ENCODE peak calls at places on chromosomes 13 and 19, in eight cellular contexts. D, I, R, A, O, L, F and Y are unnamed samples. For H3K4me1, the result is how much of the 10 kb centered on the place peaks cover.

GRCh38 chr13:97030705-97031452 is 36.6 kb upstream of the OXGR1 start:
- DNase-seq in R (no peak), A (no peak), D (no peak), O (no peak), L (no peak), F (peak), I (no peak), Y (peak)

GRCh38 chr19:33392341-33393285 is 19.1 kb downstream of the CEBPG start:
- DNase-seq in F (peak), O (peak), L (no peak), D (no peak), A (peak), R (peak), I (no peak), Y (no peak)

GRCh38 chr13:33016414-33017409 is at the start of gene KL:
- DNase-seq in I (peak), O (peak), L (no peak), A (peak), D (no peak), F (peak), R (no peak), Y (peak)

GRCh38 chr19:48221628-48222027 is 34.1 kb downstream of the CARD8 start:
- DNase-seq in R (no peak), A (no peak), I (no peak), F (no peak), L (no peak), O (no peak), D (no peak), Y (no peak)

GRCh38 chr13:61777281-61777680 is 361.6 kb upstream of the PCDH20 start:
- DNase-seq in A (no peak), I (no peak), D (no peak), R (no peak), L (no peak), F (no peak), O (no peak), Y (no peak)

GRCh38 chr13:91273675-91274074 is 73.8 kb upstream of the MIR17HG start:
- DNase-seq in D (no peak), F (no peak), R (no peak), O (no peak), L (no peak), I (no peak), A (no peak), Y (no peak)

GRCh38 chr13:74111901-74112824 is 22.0 kb downstream of the KLF12 start:
- DNase-seq in D (no peak), I (no peak), A (no peak), R (no peak), F (no peak), O (no peak), L (no peak), Y (no peak)

GRCh38 chr13:79128158-79128557 is 277.9 kb downstream of the RBM26 start:
- DNase-seq in O (no peak), L (no peak), D (no peak), A (no peak), I (no peak), R (no peak), F (no peak), Y (peak)

GRCh38 chr13:65679240-65679639 is 1550.9 kb downstream of the PCDH9 start:
- DNase-seq in A (no peak), I (no peak), O (no peak), F (no peak), R (no peak), D (no peak), L (no peak), Y (no peak)

GRCh38 chr13:110403721-110404120 is 96.6 kb downstream of the COL4A2 start:
- DNase-seq in F (no peak), R (no peak), I (no peak), L (no peak), A (no peak), O (no peak), D (no peak), Y (no peak)

GRCh38 chr19:12779162-12779993 is 4.0 kb upstream of the HOOK2 start:
- DNase-seq in L (no peak), F (peak), R (peak), O (peak), I (no peak), D (no peak), A (peak), Y (peak)

GRCh38 chr19:53906211-53907192 is 2.6 kb upstream of the CACNG7 start:
- DNase-seq in R (peak), D (no peak), L (peak), O (no peak), I (peak), F (peak), A (peak), Y (peak)

GRCh38 chr13:63403726-63404125 is 1988.1 kb upstream of the PCDH20 start:
- DNase-seq in I (no peak), O (no peak), L (no peak), F (no peak), D (no peak), R (no peak), A (no peak), Y (no peak)

GRCh38 chr19:13701624-13702023 is 62.7 kb upstream of the MRI1 start:
- DNase-seq in I (no peak), R (no peak), O (no peak), L (no peak), A (no peak), D (no peak), F (no peak), Y (no peak)

GRCh38 chr19:12603714-12604113 is 6.9 kb downstream of the ZNF490 start:
- DNase-seq in I (peak), O (no peak), D (no peak), L (peak), R (peak), F (no peak), A (peak), Y (no peak)

GRCh38 chr19:10433131-10433536 is 12.8 kb downstream of the PDE4A start:
- DNase-seq in I (no peak), F (no peak), R (no peak), D (no peak), A (no peak), L (no peak), O (no peak), Y (no peak)

GRCh38 chr19:10009269-10009665 is 1.0 kb downstream of the COL5A3 start:
- DNase-seq in L (peak), R (peak), I (peak), F (peak), A (peak), D (no peak), O (peak), Y (no peak)

GRCh38 chr13:108595416-108596257 is 33.8 kb upstream of the MYO16 start:
- DNase-seq in F (no peak), L (no peak), D (no peak), I (no peak), R (no peak), O (no peak), A (no peak), Y (no peak)

GRCh38 chr13:106491928-106492327 is 43.5 kb downstream of the EFNB2 start:
- DNase-seq in D (no peak), L (no peak), F (no peak), A (no peak), O (no peak), R (no peak), I (no peak), Y (no peak)

GRCh38 chr19:49414256-49414655 is 9.0 kb downstream of the PTH2 start:
- DNase-seq in O (no peak), R (no peak), D (no peak), I (no peak), L (no peak), F (no peak), A (no peak), Y (no peak)

GRCh38 chr13:60230593-60230992 is 66.9 kb upstream of the DIAPH3 start:
- DNase-seq in D (no peak), A (no peak), L (no peak), F (no peak), R (no peak), O (no peak), I (no peak), Y (no peak)

GRCh38 chr13:31468114-31468902 is 268.5 kb downstream of the B3GLCT start:
- DNase-seq in R (no peak), D (no peak), A (no peak), I (no peak), O (no peak), F (no peak), L (no peak), Y (no peak)

GRCh38 chr19:1650627-1651009 is 1.8 kb downstream of the TCF3 start:
- DNase-seq in O (no peak), R (no peak), F (no peak), D (no peak), I (peak), L (peak), A (no peak), Y (no peak)

GRCh38 chr19:33301900-33302174 is 497 bp downstream of the CEBPA start:
- DNase-seq in I (no peak), A (no peak), D (no peak), F (no peak), O (no peak), R (no peak), L (no peak), Y (no peak)

GRCh38 chr19:57671124-57671895 is 2.6 kb downstream of the ZSCAN4 start:
- DNase-seq in A (no peak), L (no peak), I (no peak), F (no peak), D (no peak), O (no peak), R (no peak), Y (no peak)

GRCh38 chr13:106186366-106187030 is 349.0 kb downstream of the EFNB2 start:
- DNase-seq in D (no peak), L (no peak), I (no peak), A (no peak), O (no peak), F (no peak), R (no peak), Y (no peak)

GRCh38 chr19:48315712-48316111 is 9.6 kb upstream of the EMP3 start:
- DNase-seq in L (no peak), F (no peak), R (no peak), A (no peak), I (no peak), O (no peak), D (no peak), Y (no peak)

GRCh38 chr13:90420683-90421082 is 926.8 kb upstream of the MIR17HG start:
- DNase-seq in D (no peak), O (no peak), R (no peak), F (no peak), L (no peak), I (no peak), A (no peak), Y (no peak)

GRCh38 chr19:1472227-1473055 is 6.6 kb downstream of the C19orf25 start:
- DNase-seq in O (no peak), L (no peak), I (no peak), R (no peak), F (no peak), A (no peak), D (no peak), Y (no peak)

GRCh38 chr13:49310251-49310650 is 62.5 kb downstream of the CDADC1 start:
- DNase-seq in I (no peak), D (no peak), R (no peak), L (no peak), F (no peak), O (no peak), A (no peak), Y (no peak)

GRCh38 chr13:29503041-29503837 is 92.2 kb downstream of the SLC7A1 start:
- DNase-seq in O (no peak), L (no peak), A (no peak), R (no peak), I (no peak), D (no peak), F (no peak), Y (no peak)

GRCh38 chr19:1171755-1172352 is 2.2 kb downstream of the SBNO2 start:
- DNase-seq in O (peak), D (no peak), I (no peak), R (no peak), A (no peak), F (no peak), L (peak), Y (peak)

GRCh38 chr13:57345526-57345925 is 178.5 kb downstream of the PRR20E start:
- DNase-seq in A (no peak), O (no peak), R (no peak), I (no peak), F (no peak), D (no peak), L (no peak), Y (no peak)

GRCh38 chr19:38056646-38057045 is 149.6 kb downstream of the SIPA1L3 start:
- DNase-seq in R (no peak), O (no peak), L (no peak), D (no peak), A (no peak), I (no peak), F (no peak), Y (no peak)

GRCh38 chr19:12546068-12546467 is 5.2 kb downstream of the ZNF564 start:
- DNase-seq in L (no peak), I (no peak), O (no peak), R (no peak), D (no peak), A (no peak), F (no peak), Y (no peak)

GRCh38 chr19:44951179-44952159 is 3.7 kb upstream of the CLPTM1 start:
- DNase-seq in F (peak), D (peak), I (peak), L (peak), R (peak), O (peak), A (peak), Y (peak)

GRCh38 chr13:90706631-90707030 is 640.9 kb upstream of the MIR17HG start:
- DNase-seq in L (no peak), R (no peak), A (no peak), I (no peak), D (no peak), O (no peak), F (no peak), Y (no peak)

GRCh38 chr13:21055511-21056045 is 5.8 kb downstream of the LATS2 start:
- DNase-seq in D (no peak), A (no peak), L (no peak), F (no peak), O (no peak), I (no peak), R (no peak), Y (no peak)
- H3K4me1 ChIP-seq in D (under half), A (under half), L (under half), F (under half), O (half or more), I (under half), R (under half), Y (under half)

DNA sequence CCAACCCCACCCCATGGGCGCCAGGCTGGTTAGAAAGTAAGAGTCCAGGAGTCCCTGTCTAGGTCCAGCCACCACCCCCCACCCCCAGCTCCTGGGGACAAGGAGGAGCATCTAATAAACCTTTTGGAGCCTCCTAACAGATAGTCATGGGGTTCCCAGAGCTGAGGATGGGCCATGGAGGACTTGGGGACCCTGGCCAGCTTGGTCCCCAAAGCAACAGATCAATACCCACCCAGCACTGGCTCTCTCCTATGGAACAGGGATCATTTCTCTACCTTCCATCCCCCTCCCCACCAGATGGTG is 9.4 kb downstream of the NR2F6 start:
- DNase-seq in I (no peak), O (no peak), F (peak), R (no peak), A (peak), D (no peak), L (no peak), Y (peak)
- H3K4me1 ChIP-seq in I (under half), O (under half), F (under half), R (under half), A (half or more), D (under half), L (under half), Y (under half)

GRCh38 chr19:42250249-42250665 is 4.7 kb downstream of the ERF start:
- DNase-seq in O (peak), I (no peak), A (no peak), D (no peak), R (no peak), L (no peak), F (no peak), Y (no peak)
- H3K4me1 ChIP-seq in O (half or more), I (under half), A (under half), D (under half), R (under half), L (under half), F (under half), Y (under half)

GRCh38 chr19:2726904-2727639 is 5.9 kb upstream of the DIRAS1 start:
- DNase-seq in I (no peak), O (no peak), L (no peak), F (no peak), D (no peak), A (peak), R (no peak), Y (peak)

GRCh38 chr19:2727640-2727944 is 6.4 kb upstream of the DIRAS1 start:
- DNase-seq in O (no peak), L (no peak), I (no peak), D (no peak), F (no peak), R (no peak), A (no peak), Y (peak)

GRCh38 chr19:2724148-2724557 is 3.0 kb upstream of the DIRAS1 start:
- DNase-seq in R (no peak), L (no peak), A (no peak), F (no peak), I (no peak), D (no peak), O (no peak), Y (no peak)

GRCh38 chr19:2723747-2724146 is 2.6 kb upstream of the DIRAS1 start:
- DNase-seq in I (no peak), F (no peak), L (no peak), O (no peak), R (no peak), D (no peak), A (no peak), Y (no peak)

GRCh38 chr19:2726160-2726855 is 5.1 kb upstream of the DIRAS1 start:
- DNase-seq in R (no peak), I (no peak), O (no peak), L (no peak), F (no peak), D (no peak), A (no peak), Y (no peak)
- H3K4me1 ChIP-seq in R (under half), I (under half), O (under half), L (under half), F (under half), D (under half), A (under half), Y (under half)

GRCh38 chr19:55489711-55490477 is 1.7 kb downstream of the SSC5D start:
- DNase-seq in A (no peak), I (no peak), F (no peak), D (no peak), L (no peak), R (no peak), O (peak), Y (no peak)
- H3K4me1 ChIP-seq in A (under half), I (under half), F (under half), D (under half), L (under half), R (under half), O (half or more), Y (under half)

DNA sequence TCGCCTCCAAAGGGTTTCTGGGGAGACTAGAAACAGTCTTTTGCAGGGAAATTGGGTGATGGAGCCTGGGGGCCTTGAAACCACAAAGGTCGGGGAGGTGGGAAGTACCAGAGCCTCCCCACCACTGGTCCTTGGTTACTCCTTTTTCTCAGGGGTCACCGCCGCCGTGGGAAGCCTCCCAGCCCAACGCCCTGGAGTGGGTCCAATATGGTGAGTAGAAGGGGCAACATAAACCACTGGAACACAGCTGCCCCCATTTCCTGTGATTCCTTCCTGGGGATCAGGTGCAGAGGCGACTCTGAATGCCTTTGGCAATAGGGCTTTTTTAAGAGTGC is 5.8 kb downstream of the PGLYRP1 start:
- DNase-seq in F (no peak), O (peak), R (no peak), L (no peak), I (no peak), D (no peak), A (no peak), Y (no peak)
- H3K4me1 ChIP-seq in F (under half), O (under half), R (under half), L (under half), I (under half), D (under half), A (under half), Y (under half)

DNA sequence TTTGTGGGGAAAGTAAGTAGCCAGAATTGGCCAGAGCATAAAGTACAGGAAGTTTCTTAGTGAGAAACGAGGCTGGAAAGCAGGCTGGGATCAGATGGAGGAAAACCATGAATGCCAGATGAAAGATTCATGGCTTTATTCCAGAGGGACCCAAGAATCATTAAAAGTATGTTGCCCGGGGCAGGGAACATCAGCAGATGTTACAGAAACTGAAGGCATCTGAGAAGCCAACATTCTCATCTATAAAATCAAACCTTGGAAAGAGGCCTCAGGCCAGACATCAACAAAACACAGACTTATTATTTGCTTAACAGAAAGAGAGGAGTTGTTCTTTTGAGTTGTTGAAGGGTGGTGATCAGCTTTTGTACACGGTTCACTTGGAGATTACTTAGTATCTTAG is 543.6 kb downstream of the RFC3 start:
- DNase-seq in A (no peak), L (no peak), F (no peak), D (no peak), O (no peak), R (no peak), I (no peak), Y (no peak)
- H3K4me1 ChIP-seq in A (under half), L (under half), F (under half), D (under half), O (under half), R (under half), I (under half), Y (under half)